ENCODE peak calls at places on chromosomes 2 and 18, in ten cellular contexts. P is M059J; R is GM13977; G is foreskin fibroblast; L is activated T-cell treated with anti-CD3 and anti-CD28 coated beads, Interleukin-2, amount 50 U/mL, for 1 hour; Z is psoas muscle; J is T follicular helper cell; T is progenitor cell of endocrine pancreas; E is colonic mucosa; Y is KBM-7. O is an unnamed sample.

GRCh38 chr2:127377262-127377661 is 10.5 kb downstream of the MAP3K2 start:
- DNase-seq in Z (no peak), Y (no peak), R (no peak), E (no peak), G (no peak), L (no peak), P (no peak), T (no peak), J (no peak), O (no peak)

GRCh38 chr18:35030234-35030989 is 10.8 kb upstream of the MAPRE2 start:
- DNase-seq in E (peak), T (no peak), R (no peak), L (no peak), Z (no peak), G (peak), J (no peak), Y (no peak), P (peak), O (no peak)

GRCh38 chr2:207694811-207695281 is 16.6 kb upstream of the CCNYL1 start:
- DNase-seq in Y (no peak), G (peak), P (peak), L (no peak), Z (no peak), R (no peak), J (no peak), T (no peak), E (no peak), O (no peak)

GRCh38 chr2:234251326-234252271 is 201.1 kb downstream of the SPP2 start:
- DNase-seq in Y (no peak), P (peak), Z (no peak), E (peak), T (no peak), G (peak), J (no peak), L (no peak), R (no peak), O (no peak)

GRCh38 chr18:58784601-58785137 is 80.0 kb upstream of the ZNF532 start:
- DNase-seq in Z (no peak), Y (no peak), J (no peak), L (no peak), E (no peak), G (no peak), T (no peak), P (peak), R (no peak), O (no peak)

GRCh38 chr18:4093676-4094075 is 361.4 kb downstream of the DLGAP1 start:
- DNase-seq in P (no peak), E (no peak), Y (no peak), T (no peak), R (no peak), Z (no peak), L (no peak), J (no peak), G (no peak), O (no peak)

GRCh38 chr2:83650156-83650555 is 808.9 kb downstream of the SUCLG1 start:
- DNase-seq in G (no peak), R (no peak), E (no peak), Y (no peak), T (no peak), L (no peak), Z (no peak), J (no peak), P (no peak), O (no peak)

GRCh38 chr2:75100691-75101236 is 98.6 kb downstream of the TACR1 start:
- DNase-seq in Y (no peak), G (no peak), E (no peak), Z (no peak), T (no peak), J (no peak), R (no peak), L (no peak), P (peak), O (no peak)

GRCh38 chr18:53950545-53950944 is 273.9 kb downstream of the MBD2 start:
- DNase-seq in Y (no peak), Z (no peak), P (no peak), R (no peak), T (no peak), E (no peak), L (no peak), G (no peak), J (no peak), O (no peak)

GRCh38 chr2:46171441-46171953 is 125.7 kb upstream of the EPAS1 start:
- DNase-seq in E (no peak), Y (no peak), T (no peak), J (no peak), R (no peak), Z (no peak), L (no peak), P (peak), G (peak), O (peak)

GRCh38 chr18:13661779-13662271 is 64.5 kb downstream of the FAM210A start:
- DNase-seq in T (no peak), P (no peak), G (no peak), J (no peak), L (no peak), R (no peak), E (no peak), Z (no peak), Y (no peak), O (no peak)

GRCh38 chr2:98749053-98749450 is 18.1 kb upstream of the MGAT4A start:
- DNase-seq in J (no peak), R (no peak), T (no peak), Z (no peak), E (no peak), P (no peak), Y (peak), L (no peak), G (peak), O (no peak)

GRCh38 chr2:151379191-151379590 is 21.8 kb downstream of the TNFAIP6 start:
- DNase-seq in P (no peak), L (no peak), Y (no peak), T (no peak), J (no peak), R (no peak), G (peak), Z (no peak), E (no peak), O (no peak)

GRCh38 chr2:196925768-196926561 is 542 bp downstream of the PGAP1 start:
- DNase-seq in Y (peak), L (peak), G (peak), Z (peak), E (peak), J (no peak), T (peak), P (peak), R (peak), O (no peak)

GRCh38 chr18:76450912-76451421 is 44.1 kb downstream of the ZNF516 start:
- DNase-seq in T (no peak), P (peak), G (peak), Y (peak), L (no peak), J (no peak), E (peak), Z (peak), R (no peak), O (no peak)

GRCh38 chr2:144213797-144214196 is 306.1 kb downstream of the ZEB2 start:
- DNase-seq in G (no peak), Y (no peak), T (no peak), J (no peak), Z (no peak), R (peak), P (no peak), L (no peak), E (no peak), O (no peak)

GRCh38 chr2:28224648-28225471 is 167.8 kb upstream of the FOSL2 start:
- DNase-seq in L (no peak), E (peak), Z (no peak), R (no peak), G (peak), J (no peak), P (peak), T (no peak), Y (no peak), O (no peak)

GRCh38 chr2:201347154-201347553 is 10.0 kb downstream of the FLACC1 start:
- DNase-seq in T (no peak), Z (no peak), L (no peak), E (no peak), R (no peak), J (no peak), P (peak), G (no peak), Y (no peak), O (no peak)

GRCh38 chr2:155026646-155027045 is 328.2 kb downstream of the KCNJ3 start:
- DNase-seq in Y (no peak), T (no peak), P (no peak), R (no peak), Z (no peak), L (no peak), J (no peak), E (no peak), G (no peak), O (no peak)

GRCh38 chr2:117850015-117850414 is 35.5 kb downstream of the DDX18 start:
- DNase-seq in E (no peak), G (no peak), Z (no peak), R (no peak), T (no peak), P (no peak), J (no peak), Y (no peak), L (no peak), O (no peak)

GRCh38 chr18:62187543-62188378 is 706 bp downstream of the RELCH start:
- DNase-seq in L (peak), Z (peak), G (peak), J (peak), R (no peak), P (peak), E (peak), Y (peak), T (peak), O (no peak)